ENCODE peak calls at places on chromosomes 11 and 22, in eight cellular contexts. L is stimulated activated CD4-positive, alpha-beta T cell treated with anti-CD3 and anti-CD28 coated beads, Interleukin-15, amount 100 ng/mL, for 48 hours; K is GM13976; W is hepatocyte; Q is thoracic aorta; Y is GM23338; S is NCI-H2081; Z is LoVo. H is an unnamed sample.

GRCh38 chr11:27234961-27235360 is 128.1 kb downstream of the CCDC34 start:
- DNase-seq in L (no peak), K (no peak), W (no peak), Q (no peak), Y (no peak), S (no peak), Z (no peak), H (no peak)

GRCh38 chr11:134332189-134332631 is 422 bp downstream of the GLB1L2 start:
- DNase-seq in L (no peak), K (no peak), W (peak), Q (no peak), Y (peak), S (peak), Z (peak), H (no peak)

GRCh38 chr11:92812841-92813240 is 156.6 kb upstream of the MTNR1B start:
- DNase-seq in L (no peak), K (no peak), W (no peak), Q (no peak), Y (no peak), S (no peak), Z (no peak), H (no peak)

GRCh38 chr11:1202154-1202775 is 20.6 kb upstream of the MUC5B start:
- DNase-seq in L (no peak), K (peak), W (no peak), Q (no peak), Y (no peak), S (no peak), Z (no peak), H (peak)

GRCh38 chr11:13260963-13261599 is 16.5 kb upstream of the BMAL1 start:
- DNase-seq in L (no peak), K (no peak), W (no peak), Q (no peak), Y (no peak), S (no peak), Z (no peak), H (peak)

GRCh38 chr11:71140206-71140919 is 112.0 kb downstream of the SHANK2 start:
- DNase-seq in L (no peak), K (no peak), W (no peak), Q (no peak), Y (no peak), S (no peak), Z (no peak), H (no peak)

GRCh38 chr22:28978158-28978557 is 83.5 kb downstream of the C22orf31 start:
- DNase-seq in L (no peak), K (no peak), W (no peak), Q (no peak), Y (no peak), S (no peak), Z (no peak), H (no peak)

GRCh38 chr11:34250732-34251639 is 106.8 kb downstream of the ABTB2 start:
- DNase-seq in L (peak), K (peak), W (peak), Q (peak), Y (peak), S (no peak), Z (peak), H (peak)

GRCh38 chr22:46072030-46072881 is 78.1 kb upstream of the PPARA start:
- DNase-seq in L (no peak), K (peak), W (peak), Q (no peak), Y (peak), S (no peak), Z (no peak), H (peak)

GRCh38 chr22:27518583-27519437 is 282.7 kb downstream of the MN1 start:
- DNase-seq in L (no peak), K (no peak), W (no peak), Q (no peak), Y (peak), S (no peak), Z (no peak), H (no peak)

GRCh38 chr11:123616505-123617198 is 37.8 kb downstream of the SCN3B start:
- DNase-seq in L (no peak), K (no peak), W (peak), Q (no peak), Y (no peak), S (no peak), Z (no peak), H (peak)

GRCh38 chr11:121722431-121723256 is 269.9 kb upstream of the SORL1-AS1 start:
- DNase-seq in L (no peak), K (peak), W (peak), Q (peak), Y (peak), S (peak), Z (no peak), H (peak)

GRCh38 chr11:110455718-110456117 is 26.0 kb downstream of the FDX1 start:
- DNase-seq in L (no peak), K (no peak), W (no peak), Q (no peak), Y (no peak), S (no peak), Z (no peak), H (no peak)

GRCh38 chr11:44003736-44004451 is 43.9 kb upstream of the ACCSL start:
- DNase-seq in L (no peak), K (no peak), W (no peak), Q (no peak), Y (no peak), S (no peak), Z (no peak), H (no peak)

GRCh38 chr11:44977493-44977984 is 26.9 kb upstream of the TP53I11 start:
- DNase-seq in L (no peak), K (no peak), W (no peak), Q (no peak), Y (peak), S (no peak), Z (no peak), H (no peak)

GRCh38 chr11:67440229-67441081 is 2.8 kb downstream of the CORO1B start:
- DNase-seq in L (no peak), K (no peak), W (no peak), Q (no peak), Y (no peak), S (no peak), Z (no peak), H (no peak)

GRCh38 chr11:128181090-128181485 is 406.3 kb downstream of the ETS1 start:
- DNase-seq in L (no peak), K (no peak), W (no peak), Q (no peak), Y (no peak), S (no peak), Z (no peak), H (no peak)

GRCh38 chr11:78050964-78051831 is 12.5 kb upstream of the THRSP start:
- DNase-seq in L (no peak), K (no peak), W (peak), Q (no peak), Y (peak), S (no peak), Z (peak), H (no peak)

GRCh38 chr11:78429667-78430066 is 12.0 kb upstream of the GAB2 start:
- DNase-seq in L (no peak), K (no peak), W (no peak), Q (no peak), Y (no peak), S (no peak), Z (no peak), H (no peak)

GRCh38 chr11:24521586-24521985 is 24.7 kb downstream of the LUZP2 start:
- DNase-seq in L (no peak), K (no peak), W (no peak), Q (no peak), Y (no peak), S (no peak), Z (no peak), H (no peak)

GRCh38 chr22:40002935-40003715 is 8.4 kb downstream of the FAM83F start:
- DNase-seq in L (no peak), K (no peak), W (no peak), Q (no peak), Y (no peak), S (no peak), Z (no peak), H (no peak)

GRCh38 chr11:62005231-62005661 is 37.8 kb upstream of the FTH1 start:
- DNase-seq in L (no peak), K (no peak), W (no peak), Q (no peak), Y (no peak), S (no peak), Z (no peak), H (no peak)

GRCh38 chr11:111540114-111540920 is at the start of gene LAYN:
- DNase-seq in L (peak), K (peak), W (peak), Q (peak), Y (peak), S (no peak), Z (no peak), H (peak)

GRCh38 chr11:74927496-74927895 is 21.4 kb downstream of the XRRA1 start:
- DNase-seq in L (no peak), K (no peak), W (no peak), Q (no peak), Y (no peak), S (no peak), Z (no peak), H (no peak)